ENCODE peak calls at places on chromosomes 6 and 20, in ten cellular contexts. Z, E, B, O, I, J, F, K, G and T are unnamed samples.

GRCh38 chr6:143999406-143999805 is 8.7 kb downstream of the PLAGL1 start:
- DNase-seq in F (no peak), E (peak; percentile 26), Z (peak; percentile 69), O (no peak), I (no peak), B (peak; percentile 33), G (no peak), J (no peak), K (peak; percentile 67), T (peak; percentile 47)

GRCh38 chr20:24395151-24395550 is 74.3 kb upstream of the SYNDIG1 start:
- DNase-seq in G (no peak), K (no peak), F (no peak), B (no peak), J (no peak), E (no peak), I (no peak), Z (no peak), O (no peak), T (no peak)

GRCh38 chr6:150180517-150180916 is 37.7 kb downstream of the PPP1R14C start:
- DNase-seq in O (no peak), G (no peak), B (no peak), F (no peak), Z (no peak), K (no peak), E (no peak), J (no peak), I (no peak), T (no peak)

GRCh38 chr20:16926626-16927025 is 178.5 kb downstream of the OTOR start:
- DNase-seq in G (no peak), I (no peak), J (no peak), E (no peak), B (no peak), F (no peak), Z (no peak), O (no peak), K (no peak), T (no peak)

GRCh38 chr6:145042559-145042958 is 692.8 kb downstream of the EPM2A start:
- DNase-seq in I (no peak), J (no peak), O (no peak), E (no peak), F (peak; percentile 2), G (no peak), B (no peak), K (no peak), Z (no peak), T (no peak)

GRCh38 chr6:195861-196360 is 96.4 kb upstream of the DUSP22 start:
- DNase-seq in G (no peak), O (peak; percentile 27), B (no peak), Z (peak; percentile 69), K (no peak), E (no peak), I (peak; percentile 56), J (no peak), F (no peak), T (peak; percentile 23)

GRCh38 chr20:64101731-64102621 is 5.4 kb downstream of the NPBWR2 start:
- DNase-seq in G (peak; percentile 73), J (no peak), F (peak; percentile 52), B (peak; percentile 43), I (no peak), K (no peak), E (no peak), O (peak; percentile 46), Z (no peak), T (no peak)

GRCh38 chr6:125104425-125104824 is 49.1 kb upstream of the TPD52L1 start:
- DNase-seq in Z (peak; percentile 47), E (peak; percentile 68), K (peak; percentile 62), F (no peak), O (no peak), G (no peak), I (no peak), B (peak; percentile 71), J (no peak), T (peak; percentile 90)

GRCh38 chr6:16950311-16950710 is 151.5 kb upstream of the STMND1 start:
- DNase-seq in I (no peak), Z (peak; percentile 30), B (no peak), K (no peak), J (no peak), F (no peak), G (no peak), E (no peak), O (no peak), T (no peak)

GRCh38 chr6:16947461-16948159 is 154.2 kb upstream of the STMND1 start:
- DNase-seq in J (peak; percentile 33), K (peak; percentile 82), F (no peak), B (peak; percentile 96), E (peak; percentile 96), O (no peak), Z (peak; percentile 96), G (no peak), I (no peak), T (peak; percentile 100)

GRCh38 chr6:16950825-16951495 is 150.9 kb upstream of the STMND1 start:
- DNase-seq in K (no peak), G (no peak), J (no peak), O (no peak), E (no peak), B (no peak), Z (no peak), I (no peak), F (no peak), T (no peak)

GRCh38 chr6:16948376-16948775 is 153.5 kb upstream of the STMND1 start:
- DNase-seq in I (no peak), K (no peak), G (no peak), F (no peak), J (no peak), O (no peak), E (no peak), Z (peak; percentile 51), B (peak; percentile 56), T (no peak)

DNA sequence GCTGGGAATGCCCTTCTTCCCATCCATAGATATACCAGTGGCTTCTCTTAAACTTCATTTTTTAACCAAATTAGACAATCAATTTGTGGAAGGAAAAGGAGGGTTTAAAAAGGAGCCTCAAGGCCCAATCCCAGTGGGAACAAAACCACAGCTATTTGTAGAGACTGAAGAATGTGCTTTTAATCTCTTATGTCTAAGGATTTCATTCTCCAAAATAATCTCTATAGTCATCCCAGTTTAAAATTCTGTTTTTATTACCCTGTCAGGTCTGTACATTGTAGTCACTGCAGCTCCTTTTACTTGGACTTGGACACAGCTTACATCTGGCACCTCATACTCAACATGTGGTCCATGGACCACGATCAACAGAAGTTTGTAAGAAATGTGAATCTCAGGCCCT is 152.2 kb upstream of the STMND1 start:
- DNase-seq in J (no peak), O (no peak), Z (peak; percentile 66), K (no peak), I (no peak), G (no peak), E (peak; percentile 34), F (no peak), B (peak; percentile 34), T (peak; percentile 88)
- H3K4me3 ChIP-seq in J (no peak overlapping the region), O (no peak overlapping the region), Z (no peak overlapping the region), K (no peak overlapping the region), I (no peak overlapping the region), G (no peak overlapping the region), E (no peak overlapping the region), F (no peak overlapping the region), B (no peak overlapping the region), T (no peak overlapping the region)

GRCh38 chr6:35470663-35471120 is 2.5 kb downstream of the RPL10A start:
- DNase-seq in Z (no peak), J (no peak), G (no peak), B (peak; percentile 16), E (no peak), K (no peak), O (no peak), F (no peak), I (no peak), T (no peak)
- H3K4me3 ChIP-seq in Z (no peak overlapping the region), J (no peak overlapping the region), G (peak overlapping the region; percentile 77), B (peak overlapping the region; percentile 94), E (peak overlapping the region; percentile 95), K (peak overlapping the region; percentile 83), O (peak overlapping the region; percentile 90), F (peak overlapping the region; percentile 95), I (no peak overlapping the region), T (peak overlapping the region; percentile 23)

DNA sequence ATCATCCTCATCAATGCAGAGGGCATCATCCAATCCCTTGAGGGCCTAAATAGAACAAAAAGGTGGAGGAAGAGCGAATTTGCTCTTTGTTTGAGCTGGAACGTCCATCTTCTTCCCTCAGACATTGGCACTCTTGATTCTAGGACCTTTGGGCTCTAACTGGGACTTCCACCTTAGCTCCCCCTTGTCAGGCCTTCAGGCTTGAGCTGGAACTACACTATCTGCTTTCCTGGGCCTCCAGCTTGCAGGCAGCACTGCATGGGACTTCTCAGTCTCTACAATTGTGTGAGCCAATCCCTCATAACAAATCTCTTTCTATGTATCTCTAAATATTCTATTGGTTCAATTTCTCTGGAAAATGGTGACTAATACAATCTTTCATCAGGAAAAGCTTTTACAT is 155.4 kb downstream of the MCHR2 start:
- DNase-seq in Z (no peak), B (no peak), F (no peak), E (no peak), I (no peak), O (no peak), G (no peak), J (no peak), K (no peak), T (no peak)
- H3K4me3 ChIP-seq in Z (no peak overlapping the region), B (no peak overlapping the region), F (no peak overlapping the region), E (no peak overlapping the region), I (no peak overlapping the region), O (no peak overlapping the region), G (no peak overlapping the region), J (no peak overlapping the region), K (no peak overlapping the region), T (no peak overlapping the region)

GRCh38 chr20:10653593-10654288 is 20.1 kb downstream of the JAG1 start:
- DNase-seq in K (no peak), G (no peak), J (no peak), O (peak; percentile 70), I (peak; percentile 62), B (no peak), Z (peak; percentile 79), E (no peak), F (no peak), T (peak; percentile 84)

GRCh38 chr20:10651227-10651990 is 22.4 kb downstream of the JAG1 start:
- DNase-seq in E (no peak), B (no peak), I (no peak), Z (peak; percentile 79), O (no peak), K (no peak), F (no peak), G (no peak), J (no peak), T (peak; percentile 60)

GRCh38 chr20:10652660-10653191 is 21.1 kb downstream of the JAG1 start:
- DNase-seq in I (no peak), B (no peak), O (no peak), G (no peak), E (no peak), F (no peak), Z (no peak), K (no peak), J (no peak), T (no peak)

GRCh38 chr20:10649817-10650200 is 24.0 kb downstream of the JAG1 start:
- DNase-seq in J (no peak), G (no peak), I (no peak), O (no peak), F (no peak), B (peak; percentile 58), Z (no peak), E (no peak), K (no peak), T (peak; percentile 69)

DNA sequence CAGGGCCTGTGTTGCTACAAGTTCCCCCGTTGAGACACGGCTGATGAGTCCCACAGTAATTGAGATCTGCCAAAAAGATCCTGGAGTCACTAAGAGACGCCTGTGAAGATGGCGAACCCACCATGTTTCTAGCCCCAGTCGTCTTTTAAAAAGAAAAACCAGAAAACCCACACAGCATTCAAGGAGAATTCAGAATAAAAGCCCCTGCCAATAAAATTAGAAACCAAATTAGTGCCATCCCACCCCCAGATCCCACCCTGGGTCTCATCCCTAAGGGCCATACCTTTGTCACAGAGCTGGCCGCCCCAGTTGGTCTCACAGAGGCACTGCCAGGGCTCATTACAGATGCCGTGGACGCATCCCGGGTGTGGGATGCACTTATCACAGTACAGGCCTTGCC is 21.6 kb downstream of the JAG1 start:
- DNase-seq in I (no peak), F (no peak), E (no peak), B (no peak), J (no peak), G (no peak), O (no peak), K (no peak), Z (no peak), T (no peak)
- H3K4me3 ChIP-seq in I (no peak overlapping the region), F (no peak overlapping the region), E (no peak overlapping the region), B (no peak overlapping the region), J (no peak overlapping the region), G (no peak overlapping the region), O (no peak overlapping the region), K (no peak overlapping the region), Z (no peak overlapping the region), T (no peak overlapping the region)